ENCODE peak calls at places on chromosomes 13 and 19, in four cellular contexts. F is aorta; M is activated T-cell treated with anti-CD3 and anti-CD28 coated beads, Interleukin-2, amount 50 U/mL, for 72 hours; E is T-helper 17 cell. C is an unnamed sample.

GRCh38 chr19:33568706-33569105 is 47.1 kb upstream of the PEPD start:
- ATAC-seq in M (no peak), F (no peak), E (no peak), C (no peak)

GRCh38 chr19:48826606-48827020 is 9.7 kb downstream of the HSD17B14 start:
- ATAC-seq in E (no peak), F (no peak), M (no peak), C (no peak)

GRCh38 chr19:29329460-29330134 is 116.6 kb upstream of the UQCRFS1 start:
- ATAC-seq in F (no peak), M (no peak), E (no peak), C (no peak)

GRCh38 chr13:26895081-26895807 is 134.7 kb upstream of the GPR12 start:
- ATAC-seq in M (no peak), F (no peak), E (no peak), C (no peak)

GRCh38 chr19:24062222-24062621 is 24.8 kb upstream of the ZNF254 start:
- ATAC-seq in E (no peak), M (peak), F (no peak), C (no peak)

GRCh38 chr19:15287496-15287895 is 44.8 kb downstream of the BRD4 start:
- ATAC-seq in E (peak), M (peak), F (no peak), C (no peak)

GRCh38 chr19:5890099-5890498 is 13.5 kb downstream of the NDUFA11 start:
- ATAC-seq in F (no peak), M (no peak), E (no peak), C (no peak)

GRCh38 chr19:8552810-8553209 is 24.4 kb downstream of the MYO1F start:
- ATAC-seq in E (no peak), F (no peak), M (peak), C (no peak)

GRCh38 chr19:38898788-38899446 is 501 bp downstream of the SIRT2 start:
- ATAC-seq in M (no peak), E (peak), F (peak), C (no peak)

GRCh38 chr19:33440241-33440640 is 66.7 kb downstream of the CEBPG start:
- ATAC-seq in M (no peak), E (no peak), F (no peak), C (no peak)

GRCh38 chr19:307793-308420 is 16.7 kb upstream of the PLPP2 start:
- ATAC-seq in M (no peak), F (no peak), E (no peak), C (peak)

GRCh38 chr19:1268392-1269064 is 604 bp upstream of the CIRBP start:
- ATAC-seq in F (no peak), M (no peak), E (no peak), C (no peak)

GRCh38 chr19:10823690-10824089 is 12.3 kb downstream of the TMED1 start:
- ATAC-seq in M (no peak), E (no peak), F (no peak), C (no peak)